ENCODE peak calls at places on chromosomes 7 and 10, in nine cellular contexts. L is BE2C; X is AG04450; M is uterus; K is left ventricle myocardium inferior; C is effector memory CD4-positive, alpha-beta T cell; F is MG63; R is adrenal gland; Q is CD4-positive, alpha-beta T cell. N is an unnamed sample. For H3K9me3, the result is how much of the 10 kb centered on the place peaks cover.

GRCh38 chr10:99304027-99304856 is 24.9 kb upstream of the CNNM1 start:
- DNase-seq in L (no peak), X (no peak), M (no peak), K (no peak), C (no peak), F (no peak), R (peak), Q (no peak), N (no peak)

GRCh38 chr7:101121996-101122932 is 4.6 kb upstream of the SERPINE1 start:
- DNase-seq in L (no peak), X (peak), M (peak), K (peak), C (no peak), F (peak), R (peak), Q (no peak), N (peak)

GRCh38 chr7:114825423-114825951 is 96.4 kb upstream of the MDFIC start:
- DNase-seq in L (no peak), X (no peak), M (no peak), K (no peak), C (no peak), F (no peak), R (no peak), Q (no peak), N (no peak)

GRCh38 chr10:32374605-32375004 is 27.6 kb upstream of the EPC1 start:
- DNase-seq in L (no peak), X (no peak), M (no peak), K (no peak), C (no peak), F (no peak), R (no peak), Q (no peak), N (no peak)

GRCh38 chr10:57716884-57717283 is 550.8 kb downstream of the IPMK start:
- DNase-seq in L (no peak), X (no peak), M (no peak), K (no peak), C (no peak), F (no peak), R (no peak), Q (no peak), N (no peak)

GRCh38 chr7:142703655-142704310 is 45.5 kb upstream of the PRSS1 start:
- DNase-seq in L (no peak), X (no peak), M (no peak), K (no peak), C (no peak), F (no peak), R (no peak), Q (no peak), N (no peak)

GRCh38 chr10:94199565-94199964 is 163.2 kb downstream of the NOC3L start:
- DNase-seq in L (no peak), X (no peak), M (no peak), K (no peak), C (no peak), F (no peak), R (no peak), Q (no peak), N (no peak)

GRCh38 chr7:130491841-130492518 is at the start of gene MEST:
- DNase-seq in L (no peak), X (no peak), M (no peak), K (no peak), C (no peak), F (no peak), R (no peak), Q (no peak), N (peak)

GRCh38 chr7:92830047-92830446 is 6.3 kb downstream of the CDK6 start:
- DNase-seq in L (no peak), X (no peak), M (no peak), K (no peak), C (no peak), F (no peak), R (no peak), Q (no peak), N (no peak)

GRCh38 chr7:130758429-130759056 is 24.5 kb upstream of the KLF14 start:
- DNase-seq in L (no peak), X (peak), M (no peak), K (no peak), C (no peak), F (no peak), R (no peak), Q (no peak), N (no peak)

GRCh38 chr7:5491251-5492044 is 67.8 kb upstream of the TNRC18 start:
- DNase-seq in L (peak), X (no peak), M (no peak), K (no peak), C (no peak), F (no peak), R (no peak), Q (no peak), N (no peak)

GRCh38 chr10:112373912-112374338 is at the start of gene ACSL5:
- DNase-seq in L (no peak), X (no peak), M (no peak), K (no peak), C (no peak), F (no peak), R (no peak), Q (no peak), N (no peak)

GRCh38 chr10:102230861-102231356 is 4.8 kb downstream of the ELOVL3 start:
- DNase-seq in L (peak), X (no peak), M (no peak), K (peak), C (no peak), F (peak), R (no peak), Q (peak), N (peak)

GRCh38 chr10:122140941-122141623 is 130.0 kb upstream of the BTBD16 start:
- DNase-seq in L (peak), X (peak), M (peak), K (peak), C (no peak), F (peak), R (peak), Q (no peak), N (peak)

GRCh38 chr10:60200012-60200681 is 189.5 kb downstream of the ANK3 start:
- DNase-seq in L (no peak), X (no peak), M (no peak), K (no peak), C (no peak), F (no peak), R (no peak), Q (no peak), N (no peak)

GRCh38 chr10:67110286-67110685 is 184.4 kb downstream of the LRRTM3 start:
- DNase-seq in L (peak), X (no peak), M (no peak), K (no peak), C (no peak), F (no peak), R (no peak), Q (no peak), N (no peak)

GRCh38 chr7:31146026-31146425 is 93.9 kb downstream of the ADCYAP1R1 start:
- DNase-seq in L (no peak), X (no peak), M (no peak), K (no peak), C (no peak), F (no peak), R (no peak), Q (no peak), N (no peak)

GRCh38 chr10:68406111-68406814 is 814 bp downstream of the RUFY2 start:
- DNase-seq in L (peak), X (peak), M (no peak), K (peak), C (no peak), F (peak), R (peak), Q (peak), N (no peak)

DNA sequence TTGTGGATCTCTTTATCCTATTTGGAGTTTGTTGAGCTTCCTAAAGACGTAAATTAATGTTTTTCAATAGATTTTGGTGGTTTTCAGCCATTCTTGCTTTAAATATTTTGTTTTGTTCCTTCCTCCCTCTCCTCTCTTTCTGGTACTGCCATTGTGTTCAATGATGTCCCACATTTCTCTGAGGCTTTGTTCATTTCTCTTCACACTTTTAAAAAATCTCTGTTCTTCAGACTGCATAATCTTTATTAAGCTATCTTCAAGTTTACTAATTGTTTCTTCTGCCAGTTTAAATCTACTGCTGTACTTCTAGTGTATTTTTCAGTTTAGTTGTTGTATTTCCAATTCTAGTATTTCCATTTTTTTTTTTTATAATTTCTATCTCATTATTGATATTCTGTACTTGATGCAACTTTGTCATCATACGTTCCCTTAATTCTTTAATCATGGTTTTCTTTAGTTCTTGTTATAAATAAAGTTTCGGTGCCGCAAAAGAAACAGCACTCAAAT is 45.6 kb upstream of the FZD9 start:
- DNase-seq in L (no peak), X (no peak), M (no peak), K (no peak), C (no peak), F (no peak), R (no peak), Q (no peak), N (no peak)
- H3K9me3 ChIP-seq in L (under half), X (under half), M (under half), K (half or more), C (under half), F (under half), R (under half), Q (under half), N (under half)

DNA sequence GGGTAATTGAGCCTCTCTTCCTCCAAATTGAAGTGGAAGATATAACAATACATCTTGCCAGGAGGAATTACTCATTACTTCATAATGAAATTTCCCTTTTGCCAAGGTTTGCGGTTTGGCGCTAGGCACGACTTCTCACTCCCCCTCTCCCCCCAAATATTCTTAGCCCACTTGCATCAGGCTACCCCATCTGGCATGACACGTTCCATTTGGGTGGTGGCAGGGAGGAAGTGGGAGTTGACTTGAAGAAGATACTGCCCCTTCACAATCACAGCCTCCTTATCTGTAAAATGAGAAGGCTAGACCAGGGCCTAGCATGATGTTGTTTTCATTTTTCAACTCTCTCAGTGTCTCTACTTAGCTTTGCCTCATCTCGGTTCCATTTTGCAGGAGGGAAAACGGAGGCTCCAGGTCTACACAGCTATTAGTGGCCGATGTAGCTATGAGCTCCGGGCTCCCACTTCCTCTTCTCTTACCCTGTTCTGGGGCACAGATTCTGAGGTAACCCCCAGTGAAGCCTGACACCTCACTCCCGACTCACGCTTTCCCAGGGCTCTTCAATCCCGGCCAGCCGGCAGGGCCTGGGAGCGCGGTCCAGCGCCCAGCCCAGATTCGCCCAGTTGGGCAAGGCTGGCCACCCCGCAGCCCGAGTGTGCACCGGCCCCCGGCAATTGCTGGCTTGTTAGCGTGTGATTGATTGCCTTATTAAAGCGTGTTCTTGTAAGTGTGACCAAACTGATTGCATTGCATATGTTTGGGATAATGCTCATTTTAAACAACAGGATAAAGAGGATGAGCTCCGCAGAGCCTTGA is 6.5 kb downstream of the EVX1 start:
- DNase-seq in L (no peak), X (no peak), M (no peak), K (no peak), C (no peak), F (peak), R (no peak), Q (no peak), N (no peak)
- H3K9me3 ChIP-seq in L (under half), X (under half), M (under half), K (under half), C (under half), F (under half), R (under half), Q (under half), N (under half)

DNA sequence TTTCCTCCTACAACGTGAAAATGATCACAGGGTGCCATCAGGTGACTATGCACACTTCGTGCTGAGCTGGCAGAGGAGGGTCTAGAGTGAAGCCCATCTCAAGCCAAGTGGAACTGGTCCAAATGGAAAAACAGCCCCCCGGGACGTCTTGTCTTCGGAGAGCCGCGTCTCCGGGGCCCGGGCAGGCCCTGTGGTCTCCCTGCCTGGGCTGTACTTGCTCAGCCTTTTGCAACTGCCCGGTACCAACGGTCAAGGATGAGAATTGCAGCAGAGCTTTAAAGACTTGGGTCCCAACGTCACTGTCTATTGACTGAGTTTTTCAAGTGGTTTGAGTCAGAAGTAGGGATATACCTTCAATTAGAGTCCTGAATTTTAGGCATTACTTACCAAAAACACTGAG is 315.5 kb downstream of the PTPRN2 start:
- DNase-seq in L (no peak), X (no peak), M (no peak), K (no peak), C (no peak), F (no peak), R (no peak), Q (no peak), N (no peak)
- H3K9me3 ChIP-seq in L (under half), X (half or more), M (under half), K (under half), C (under half), F (under half), R (under half), Q (under half), N (under half)

DNA sequence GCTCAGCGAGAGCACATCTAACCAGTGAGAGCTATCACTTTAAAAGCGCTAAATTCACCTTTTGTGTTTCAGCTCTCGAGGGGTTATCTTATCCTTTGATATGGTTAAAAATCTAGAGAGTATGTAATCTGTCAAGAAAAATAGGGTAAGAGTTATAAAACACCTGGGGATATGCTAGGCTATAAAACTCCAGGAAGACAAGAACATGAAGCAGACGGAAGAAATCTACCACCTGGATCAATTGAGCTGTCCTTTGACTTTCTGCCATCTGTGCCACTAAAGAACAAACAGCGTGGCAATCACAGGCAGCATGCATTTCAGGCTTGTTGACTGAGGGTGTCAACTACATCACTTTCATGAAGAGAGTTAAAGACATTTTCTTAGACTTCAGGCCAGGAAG is 83.1 kb downstream of the ZNF248 start:
- DNase-seq in L (no peak), X (no peak), M (no peak), K (no peak), C (no peak), F (no peak), R (no peak), Q (no peak), N (no peak)
- H3K9me3 ChIP-seq in L (under half), X (under half), M (under half), K (under half), C (under half), F (under half), R (under half), Q (under half), N (under half)

GRCh38 chr7:57416601-57417358 is 33.2 kb upstream of the ZNF716 start:
- DNase-seq in L (no peak), X (no peak), M (no peak), K (no peak), C (no peak), F (no peak), R (no peak), Q (no peak), N (peak)

GRCh38 chr7:57414852-57415251 is 35.1 kb upstream of the ZNF716 start:
- DNase-seq in L (no peak), X (no peak), M (no peak), K (no peak), C (no peak), F (no peak), R (no peak), Q (no peak), N (peak)

GRCh38 chr7:57414415-57414814 is 35.6 kb upstream of the ZNF716 start:
- DNase-seq in L (no peak), X (no peak), M (no peak), K (no peak), C (no peak), F (no peak), R (no peak), Q (no peak), N (peak)

GRCh38 chr7:57415730-57416129 is 34.2 kb upstream of the ZNF716 start:
- DNase-seq in L (no peak), X (no peak), M (no peak), K (no peak), C (no peak), F (no peak), R (no peak), Q (no peak), N (peak)

DNA sequence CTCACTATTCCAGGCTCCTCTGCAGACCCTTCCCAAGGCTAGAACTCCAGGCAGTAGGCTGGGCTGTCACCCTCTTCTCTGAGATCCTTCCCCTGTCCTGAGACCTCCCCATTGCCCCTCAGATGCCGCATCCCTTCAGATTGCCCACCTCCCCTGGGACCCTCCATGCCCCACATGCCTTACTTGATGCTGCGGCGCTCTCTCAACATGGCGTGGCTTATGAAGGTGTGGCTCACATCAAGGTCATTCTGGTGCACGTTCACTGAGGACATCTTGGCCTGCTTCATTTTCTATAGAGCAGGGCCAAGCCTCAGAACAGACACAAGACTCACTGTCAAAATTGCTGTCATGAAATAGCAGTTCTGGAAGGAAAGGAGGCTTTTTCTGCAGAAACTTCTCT is 34.7 kb upstream of the ZNF716 start:
- DNase-seq in L (no peak), X (no peak), M (no peak), K (no peak), C (no peak), F (no peak), R (no peak), Q (no peak), N (no peak)
- H3K9me3 ChIP-seq in L (under half), X (half or more), M (under half), K (under half), C (under half), F (under half), R (under half), Q (under half), N (under half)

GRCh38 chr10:71116426-71116825 is 95.9 kb upstream of the UNC5B start:
- DNase-seq in L (no peak), X (no peak), M (no peak), K (no peak), C (no peak), F (no peak), R (no peak), Q (no peak), N (no peak)
- H3K9me3 ChIP-seq in L (under half), X (under half), M (under half), K (half or more), C (under half), F (under half), R (under half), Q (under half), N (under half)

GRCh38 chr7:36939816-36940215 is 215.5 kb upstream of the AOAH start:
- DNase-seq in L (no peak), X (no peak), M (no peak), K (no peak), C (no peak), F (no peak), R (no peak), Q (no peak), N (no peak)
- H3K9me3 ChIP-seq in L (under half), X (under half), M (under half), K (half or more), C (under half), F (under half), R (under half), Q (half or more), N (under half)